ENCODE peak calls at places on chromosomes 1 and 21, in four cellular contexts. U, C, M and T are unnamed samples. For H3K36me3, the result is how much of the 10 kb centered on the place peaks cover.

GRCh38 chr1:115355069-115355468 is 17.0 kb upstream of the NGF start:
- DNase-seq in U (no peak), C (no peak), M (no peak), T (no peak)

GRCh38 chr1:218967836-218968235 is 205.8 kb upstream of the LYPLAL1 start:
- DNase-seq in U (peak), C (peak), M (no peak), T (peak)

GRCh38 chr1:205604059-205604458 is 27.8 kb downstream of the ELK4 start:
- DNase-seq in U (no peak), C (no peak), M (no peak), T (no peak)

GRCh38 chr1:1437033-1437903 is 1.8 kb downstream of the VWA1 start:
- DNase-seq in U (no peak), C (no peak), M (no peak), T (no peak)

GRCh38 chr1:82728206-82728605 is 927.5 kb downstream of the ADGRL2 start:
- DNase-seq in U (no peak), C (no peak), M (no peak), T (no peak)

GRCh38 chr1:208201241-208201640 is 42.9 kb downstream of the PLXNA2 start:
- DNase-seq in U (peak), C (peak), M (no peak), T (peak)

GRCh38 chr1:115112496-115113375 is 23.4 kb upstream of the TSPAN2 start:
- DNase-seq in U (peak), C (no peak), M (peak), T (no peak)

GRCh38 chr1:96234299-96234698 is 487.3 kb upstream of the PTBP2 start:
- DNase-seq in U (peak), C (peak), M (no peak), T (peak)

GRCh38 chr1:6399294-6399693 is 5.7 kb upstream of the ACOT7 start:
- DNase-seq in U (no peak), C (no peak), M (no peak), T (no peak)

GRCh38 chr1:94819945-94820746 is at the start of gene SLC44A3:
- DNase-seq in U (peak), C (peak), M (no peak), T (no peak)

GRCh38 chr1:54376085-54377039 is 29.8 kb downstream of the SSBP3 start:
- DNase-seq in U (peak), C (no peak), M (peak), T (no peak)

GRCh38 chr1:221841291-221841982 is 99.5 kb upstream of the DUSP10 start:
- DNase-seq in U (no peak), C (no peak), M (no peak), T (no peak)

GRCh38 chr1:193060938-193061337 is 1.5 kb downstream of the RO60 start:
- DNase-seq in U (no peak), C (peak), M (peak), T (no peak)

GRCh38 chr1:179187043-179187442 is 42.4 kb downstream of the ABL2 start:
- DNase-seq in U (no peak), C (no peak), M (no peak), T (no peak)

GRCh38 chr1:166350490-166350889 is 183.7 kb upstream of the FAM78B start:
- DNase-seq in U (no peak), C (no peak), M (no peak), T (no peak)

GRCh38 chr1:193322218-193322617 is 135.8 kb upstream of the B3GALT2 start:
- DNase-seq in U (peak), C (peak), M (no peak), T (peak)

GRCh38 chr21:14864211-14865021 is 200.4 kb downstream of the NRIP1 start:
- DNase-seq in U (peak), C (peak), M (peak), T (peak)

GRCh38 chr1:61626820-61627219 is 98.1 kb downstream of the TM2D1 start:
- DNase-seq in U (no peak), C (no peak), M (no peak), T (no peak)

GRCh38 chr1:24412408-24412807 is 1.2 kb downstream of the STPG1 start:
- DNase-seq in U (no peak), C (no peak), M (no peak), T (no peak)
- H3K4me3 ChIP-seq in U (peak), C (no peak), M (peak), T (no peak)

GRCh38 chr1:83918688-83919285 is 80.1 kb downstream of the TTLL7 start:
- DNase-seq in U (no peak), C (no peak), M (no peak), T (no peak)
- H3K36me3 ChIP-seq in U (under half), C (under half), M (under half), T (under half)

GRCh38 chr1:11923827-11924113 is 2.5 kb downstream of the KIAA2013 start:
- DNase-seq in U (no peak), C (no peak), M (no peak), T (no peak)
- H3K4me3 ChIP-seq in U (peak), C (no peak), M (peak), T (no peak)

DNA sequence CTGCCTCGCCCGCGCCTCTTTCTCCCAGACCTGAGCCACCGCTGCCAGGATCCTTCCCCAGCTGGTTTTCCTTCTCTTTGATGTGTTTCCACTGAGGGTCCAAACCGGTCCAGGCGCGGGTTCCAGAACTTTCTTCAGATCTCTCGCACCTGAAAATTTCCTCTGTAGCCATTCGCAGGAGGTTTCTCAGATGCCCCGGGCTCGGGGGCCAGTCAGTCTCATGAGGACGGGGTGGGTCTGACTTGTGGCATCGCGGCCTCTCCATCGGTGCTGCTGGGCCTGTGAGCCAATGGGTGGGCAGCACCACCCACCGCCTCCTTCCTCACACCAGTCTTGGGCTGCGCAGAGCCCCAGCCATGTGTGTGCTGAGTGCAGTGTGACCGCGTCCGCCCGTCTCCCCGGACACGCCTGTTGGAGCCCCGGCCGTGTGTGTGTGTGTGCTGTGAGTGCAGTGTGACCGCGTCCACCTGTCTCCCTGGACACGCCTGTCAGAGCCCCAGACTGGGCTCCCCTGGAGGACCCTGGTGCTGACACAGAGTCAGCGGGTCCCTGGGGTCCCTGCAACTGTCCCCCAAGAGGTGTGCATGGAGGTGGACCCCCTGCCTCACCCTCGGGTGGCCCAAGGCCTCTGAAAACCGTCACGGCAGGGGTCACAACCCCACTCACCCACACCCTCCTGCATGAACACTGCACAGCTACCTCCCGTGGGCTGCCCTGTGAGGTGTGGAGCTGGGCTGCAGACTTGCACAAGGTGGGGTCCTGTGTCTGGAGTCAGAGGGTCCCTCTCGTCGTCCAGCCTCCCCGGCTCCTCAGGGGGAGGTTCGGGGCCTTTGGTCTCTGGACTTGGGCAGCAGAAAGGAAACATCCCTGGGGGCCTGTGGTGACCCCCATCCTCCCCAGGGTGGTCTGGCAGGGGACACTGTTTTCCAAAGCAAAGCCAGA is 20.2 kb downstream of the COL18A1 start:
- DNase-seq in U (no peak), C (no peak), M (no peak), T (no peak)
- H3K36me3 ChIP-seq in U (under half), C (under half), M (under half), T (under half)

DNA sequence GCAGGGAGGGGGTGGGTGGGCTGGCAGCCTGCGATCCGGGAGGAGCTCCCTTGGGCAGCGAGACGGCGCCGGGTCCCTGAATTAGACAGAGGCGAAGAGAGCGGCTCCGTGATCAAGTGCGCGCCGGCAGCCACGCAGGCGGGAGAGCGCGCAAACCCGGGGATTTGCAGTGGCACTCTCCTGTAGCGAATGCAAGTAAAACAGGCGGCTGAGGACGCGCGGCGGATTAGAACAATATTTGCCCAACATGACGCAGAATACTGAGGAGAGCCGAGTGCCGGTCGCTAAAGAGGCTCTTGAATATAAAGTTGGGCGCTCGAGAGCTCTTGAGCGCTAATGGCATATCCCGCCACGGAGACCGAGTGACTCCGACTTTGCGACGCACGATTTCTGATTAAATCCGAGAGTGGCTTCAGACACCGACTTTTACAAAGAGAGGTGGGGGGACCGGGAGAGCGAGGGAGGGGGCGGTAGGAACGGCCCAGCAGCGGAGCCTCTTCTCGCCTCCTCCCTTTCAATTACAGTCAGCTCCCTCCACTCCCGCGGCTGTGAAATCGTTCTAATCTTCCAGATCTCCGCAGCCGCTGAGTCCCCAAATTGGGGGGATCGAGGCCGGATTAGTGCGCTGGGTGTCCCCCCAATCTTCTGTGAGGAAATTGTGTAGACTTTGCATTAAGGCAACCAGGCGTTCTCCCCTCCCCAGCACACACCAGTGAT is 2.2 kb downstream of the PAX7 start:
- DNase-seq in U (no peak), C (no peak), M (no peak), T (no peak)
- H3K4me3 ChIP-seq in U (no peak), C (no peak), M (no peak), T (no peak)

DNA sequence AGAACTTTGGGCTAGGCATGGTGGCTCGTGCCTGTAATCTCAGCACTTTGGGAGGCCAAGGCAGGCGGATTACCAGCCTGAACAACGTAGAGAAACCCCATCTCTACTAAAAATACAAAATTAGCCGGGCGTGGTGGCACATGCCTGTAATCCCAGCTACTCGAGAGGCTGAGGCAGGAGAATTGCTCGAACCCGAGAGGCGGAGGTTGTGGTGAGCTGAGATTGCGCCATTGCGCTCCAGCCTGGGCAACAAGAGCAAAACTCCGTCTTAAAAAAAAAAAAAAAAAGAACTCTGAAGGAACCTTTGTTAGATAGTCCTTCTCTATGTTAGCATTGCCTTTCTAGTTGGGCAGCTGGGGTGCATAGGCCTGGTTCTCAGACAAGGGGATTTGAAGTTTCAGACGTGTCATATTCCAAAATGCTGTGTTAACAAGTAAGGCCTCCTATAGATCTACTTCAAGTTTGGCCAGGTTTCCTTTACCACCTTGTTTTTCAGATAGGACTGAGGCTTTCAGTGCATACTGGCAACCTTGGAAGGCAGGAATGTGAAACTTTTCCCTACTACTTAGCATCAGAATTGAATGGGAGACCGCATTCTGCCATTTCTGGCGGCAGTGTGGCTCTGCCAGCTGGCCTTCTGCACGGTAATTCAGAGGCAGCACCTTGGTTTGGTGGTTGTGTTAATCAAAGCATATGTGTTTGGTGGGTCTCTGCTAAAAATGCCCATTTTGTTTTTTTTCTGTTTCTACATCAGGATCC is 6.1 kb downstream of the UQCRH start:
- DNase-seq in U (no peak), C (no peak), M (no peak), T (no peak)
- H3K36me3 ChIP-seq in U (under half), C (under half), M (half or more), T (under half)

DNA sequence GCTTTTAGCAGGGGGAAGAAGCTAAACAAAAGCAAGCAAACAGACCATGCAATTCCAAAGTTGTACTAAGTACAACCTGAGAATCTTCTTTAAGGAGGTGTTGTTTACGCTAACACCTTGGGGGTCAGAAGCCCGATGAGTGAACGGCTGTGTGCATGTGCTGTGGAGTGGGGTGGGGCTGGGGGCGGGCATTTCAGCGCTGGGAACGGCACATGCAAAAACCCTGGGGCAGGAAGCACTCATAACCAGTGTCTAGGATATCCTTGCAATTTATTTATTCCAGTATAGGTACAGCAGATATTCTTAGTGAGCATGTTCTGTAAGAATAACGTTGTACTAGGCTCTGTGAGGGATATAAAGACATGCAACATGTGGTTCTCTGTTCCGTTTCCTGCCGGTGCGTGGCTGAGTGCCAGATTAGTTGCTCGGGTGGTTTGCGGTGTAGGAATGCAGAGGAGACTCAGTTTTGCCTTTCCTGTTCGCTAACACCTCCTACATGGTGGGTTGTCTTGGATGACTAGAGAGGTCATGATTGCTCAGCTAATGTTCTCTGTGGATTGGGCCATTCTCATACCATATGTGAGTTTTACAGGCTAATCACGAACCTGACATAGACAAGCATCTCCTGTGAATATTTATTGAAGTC is 3.7 kb downstream of the FASLG start:
- DNase-seq in U (peak), C (peak), M (peak), T (peak)
- H3K4me3 ChIP-seq in U (no peak), C (no peak), M (no peak), T (no peak)

GRCh38 chr1:150927629-150928028 is 1.5 kb downstream of the SETDB1 start:
- DNase-seq in U (no peak), C (no peak), M (no peak), T (no peak)
- H3K36me3 ChIP-seq in U (under half), C (under half), M (half or more), T (under half)